ENCODE peak calls at places on chromosomes 7 and 10, in five cellular contexts. L, Z, D, A and O are unnamed samples.
A peak's percentile ranks its signal among the peaks of the same experiment; 100 is the strongest.

GRCh38 chr7:157427811-157428553 is 91.2 kb downstream of the DNAJB6 start:
- DNase-seq in L (peak; percentile 38), Z (peak; percentile 64), A (no peak), D (no peak), O (no peak)

GRCh38 chr7:24668922-24669635 is 88.2 kb downstream of the GSDME start:
- DNase-seq in A (peak; percentile 38), Z (no peak), L (no peak), D (peak; percentile 65), O (no peak)

GRCh38 chr10:123974406-123974805 is 82.8 kb upstream of the CPXM2 start:
- DNase-seq in Z (no peak), L (no peak), D (peak; percentile 99), A (peak; percentile 20), O (no peak)

GRCh38 chr10:103491729-103492364 is 1.7 kb upstream of the NEURL1 start:
- DNase-seq in D (peak; percentile 94), A (peak; percentile 98), Z (no peak), L (no peak), O (no peak)

GRCh38 chr10:75606203-75606779 is 174.9 kb downstream of the LRMDA start:
- DNase-seq in A (no peak), Z (no peak), D (no peak), L (no peak), O (no peak)

GRCh38 chr7:47282790-47283496 is 299.0 kb downstream of the TNS3 start:
- DNase-seq in A (no peak), D (no peak), L (no peak), Z (no peak), O (no peak)

GRCh38 chr7:31373337-31374289 is 33.1 kb upstream of the NEUROD6 start:
- DNase-seq in Z (no peak), L (no peak), D (peak; percentile 43), A (peak; percentile 34), O (no peak)

GRCh38 chr7:138278601-138279000 is 181.5 kb upstream of the TRIM24 start:
- DNase-seq in A (no peak), D (no peak), Z (no peak), L (no peak), O (no peak)

GRCh38 chr7:134290286-134290685 is 26.4 kb downstream of the SLC35B4 start:
- DNase-seq in D (peak; percentile 54), A (peak; percentile 15), Z (no peak), L (no peak), O (no peak)

GRCh38 chr10:79562135-79562756 is 2.0 kb upstream of the SFTPA2 start:
- DNase-seq in Z (peak; percentile 90), A (peak; percentile 54), L (peak; percentile 77), D (peak; percentile 49), O (peak; percentile 55)

GRCh38 chr10:49175587-49176309 is 12.4 kb downstream of the TMEM273 start:
- DNase-seq in D (no peak), L (no peak), A (no peak), Z (no peak), O (no peak)

GRCh38 chr7:36338256-36338655 is 51.4 kb upstream of the ANLN start:
- DNase-seq in D (no peak), Z (no peak), A (no peak), L (no peak), O (no peak)

GRCh38 chr7:50470250-50471163 is 20.4 kb upstream of the FIGNL1 start:
- DNase-seq in D (peak; percentile 16), Z (no peak), A (no peak), L (no peak), O (no peak)

GRCh38 chr7:1748076-1748750 is 78.1 kb downstream of the ELFN1 start:
- DNase-seq in Z (no peak), D (no peak), A (no peak), L (no peak), O (peak; percentile 28)

GRCh38 chr10:46787321-46787615 is 124.0 kb upstream of the PTPN20 start:
- DNase-seq in Z (no peak), D (peak; percentile 71), A (peak; percentile 56), L (no peak), O (no peak)

GRCh38 chr7:105837765-105838241 is 38.6 kb downstream of the ATXN7L1 start:
- DNase-seq in D (no peak), Z (peak; percentile 79), L (peak; percentile 74), A (no peak), O (no peak)

GRCh38 chr7:94352854-94353253 is 41.8 kb upstream of the COL1A2 start:
- DNase-seq in A (no peak), Z (no peak), D (no peak), L (no peak), O (no peak)

GRCh38 chr10:8026349-8027259 is 27.9 kb upstream of the GATA3 start:
- DNase-seq in L (no peak), D (no peak), A (no peak), Z (no peak), O (no peak)

GRCh38 chr10:114779803-114780609 is 41.6 kb upstream of the FHIP2A start:
- DNase-seq in D (peak; percentile 85), Z (no peak), A (peak; percentile 92), L (no peak), O (no peak)

GRCh38 chr7:140541513-140542192 is 62.3 kb upstream of the MKRN1 start:
- DNase-seq in D (peak; percentile 95), L (no peak), A (peak; percentile 96), Z (no peak), O (no peak)

GRCh38 chr10:12512292-12513002 is 163.1 kb downstream of the CAMK1D start:
- DNase-seq in L (no peak), D (no peak), A (no peak), Z (no peak), O (no peak)

GRCh38 chr7:45593121-45593541 is 19.0 kb downstream of the ADCY1 start:
- DNase-seq in D (no peak), Z (no peak), A (no peak), L (no peak), O (no peak)

GRCh38 chr7:10973942-10974716 is 457 bp downstream of the PHF14 start:
- DNase-seq in L (no peak), A (peak; percentile 44), D (peak; percentile 50), Z (no peak), O (no peak)

GRCh38 chr10:71150811-71151210 is 61.6 kb upstream of the UNC5B start:
- DNase-seq in L (no peak), Z (no peak), D (no peak), A (no peak), O (no peak)

GRCh38 chr10:121159670-121160069 is 308.5 kb downstream of the WDR11 start:
- DNase-seq in A (no peak), Z (no peak), L (no peak), D (no peak), O (no peak)

GRCh38 chr10:5551531-5552375 is 27.0 kb downstream of the CALML3 start:
- DNase-seq in A (peak; percentile 47), L (peak; percentile 46), D (no peak), Z (peak; percentile 66), O (peak; percentile 37)

GRCh38 chr10:99681553-99681952 is 22.2 kb downstream of the ENTPD7 start:
- DNase-seq in L (no peak), Z (no peak), D (peak; percentile 93), A (peak; percentile 84), O (no peak)

GRCh38 chr10:132961-133898 is 2.0 kb upstream of the ZMYND11 start:
- DNase-seq in D (peak; percentile 64), A (peak; percentile 74), L (no peak), Z (no peak), O (no peak)

DNA sequence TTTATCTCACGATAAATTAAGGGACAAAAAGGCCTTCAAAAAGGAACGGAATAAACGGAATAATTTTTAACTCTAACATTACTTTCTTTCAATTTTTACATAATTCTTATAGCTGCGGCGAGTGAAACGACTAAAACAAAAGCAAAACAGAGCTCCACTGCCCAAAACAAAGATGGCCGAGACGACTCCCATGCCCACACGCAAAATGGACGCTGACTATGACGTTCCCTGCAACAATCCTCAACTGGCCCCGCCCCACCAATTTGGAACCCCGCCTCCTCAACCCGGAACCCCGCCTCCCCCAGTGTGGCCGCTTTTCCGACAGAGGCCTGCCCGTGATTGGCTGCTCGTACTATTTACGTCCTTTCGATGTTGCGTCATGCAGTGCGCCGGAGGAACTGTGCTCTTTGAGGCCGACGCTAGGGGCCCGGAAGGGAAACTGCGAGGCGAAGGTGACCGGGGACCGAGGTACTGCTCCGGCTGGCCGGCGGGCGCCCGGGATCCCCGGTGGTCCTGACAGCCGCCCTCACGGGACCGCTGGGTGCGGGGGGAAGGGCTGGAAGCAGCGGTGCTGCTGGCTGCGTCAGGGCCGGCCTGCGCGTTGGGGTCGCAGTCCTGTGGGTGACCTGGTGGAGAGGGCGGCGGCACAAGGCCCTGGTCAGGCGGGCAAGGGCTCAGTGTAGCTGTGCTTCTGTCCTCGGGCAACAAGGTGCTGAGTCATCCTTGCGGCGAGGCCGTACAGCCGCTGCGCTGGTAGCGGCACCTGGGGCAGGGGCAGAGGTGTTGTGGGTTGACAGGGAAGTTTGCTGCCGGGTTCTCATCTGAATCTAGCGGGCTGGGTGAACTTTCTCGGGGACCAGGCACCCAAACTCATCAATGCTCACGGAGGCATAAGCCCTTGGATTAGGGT is at the start of gene GHITM:
- DNase-seq in Z (peak; percentile 99), D (peak; percentile 98), L (peak; percentile 99), A (peak; percentile 98), O (peak; percentile 100)
- TF ChIP-seq CTCF in Z (peak; percentile 43), D (peak; percentile 20), L (peak; percentile 43), A (peak; percentile 43), O (peak; percentile 36)

DNA sequence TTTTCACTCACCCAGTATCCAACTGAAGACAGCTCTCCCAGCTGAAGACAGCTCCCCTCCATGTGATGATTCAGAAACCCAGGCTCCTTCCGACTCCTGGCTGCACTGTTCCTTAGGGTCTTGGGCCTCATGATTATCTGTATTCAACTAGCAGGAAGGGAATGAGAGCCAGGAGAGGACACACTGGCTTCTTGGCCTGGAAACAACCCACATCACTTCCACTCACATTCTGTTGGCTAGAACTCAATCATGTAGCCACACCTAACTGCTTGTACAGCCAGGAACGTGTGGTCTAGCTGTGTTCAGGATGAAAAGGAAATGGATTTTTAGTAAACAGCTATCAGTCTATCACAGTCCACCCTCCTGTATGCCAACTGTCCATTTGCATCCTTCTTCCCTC is 30.4 kb upstream of the XPNPEP1 start:
- DNase-seq in Z (no peak), A (no peak), D (peak; percentile 57), L (no peak), O (no peak)
- TF ChIP-seq CTCF in Z (no peak), A (no peak), D (no peak), L (no peak), O (no peak)

GRCh38 chr10:95467162-95467599 is 94.0 kb downstream of the SORBS1 start:
- DNase-seq in D (no peak), Z (peak; percentile 67), L (peak; percentile 54), A (no peak), O (no peak)
- TF ChIP-seq CTCF in D (no peak), Z (peak; percentile 22), L (no peak), A (no peak), O (no peak)

DNA sequence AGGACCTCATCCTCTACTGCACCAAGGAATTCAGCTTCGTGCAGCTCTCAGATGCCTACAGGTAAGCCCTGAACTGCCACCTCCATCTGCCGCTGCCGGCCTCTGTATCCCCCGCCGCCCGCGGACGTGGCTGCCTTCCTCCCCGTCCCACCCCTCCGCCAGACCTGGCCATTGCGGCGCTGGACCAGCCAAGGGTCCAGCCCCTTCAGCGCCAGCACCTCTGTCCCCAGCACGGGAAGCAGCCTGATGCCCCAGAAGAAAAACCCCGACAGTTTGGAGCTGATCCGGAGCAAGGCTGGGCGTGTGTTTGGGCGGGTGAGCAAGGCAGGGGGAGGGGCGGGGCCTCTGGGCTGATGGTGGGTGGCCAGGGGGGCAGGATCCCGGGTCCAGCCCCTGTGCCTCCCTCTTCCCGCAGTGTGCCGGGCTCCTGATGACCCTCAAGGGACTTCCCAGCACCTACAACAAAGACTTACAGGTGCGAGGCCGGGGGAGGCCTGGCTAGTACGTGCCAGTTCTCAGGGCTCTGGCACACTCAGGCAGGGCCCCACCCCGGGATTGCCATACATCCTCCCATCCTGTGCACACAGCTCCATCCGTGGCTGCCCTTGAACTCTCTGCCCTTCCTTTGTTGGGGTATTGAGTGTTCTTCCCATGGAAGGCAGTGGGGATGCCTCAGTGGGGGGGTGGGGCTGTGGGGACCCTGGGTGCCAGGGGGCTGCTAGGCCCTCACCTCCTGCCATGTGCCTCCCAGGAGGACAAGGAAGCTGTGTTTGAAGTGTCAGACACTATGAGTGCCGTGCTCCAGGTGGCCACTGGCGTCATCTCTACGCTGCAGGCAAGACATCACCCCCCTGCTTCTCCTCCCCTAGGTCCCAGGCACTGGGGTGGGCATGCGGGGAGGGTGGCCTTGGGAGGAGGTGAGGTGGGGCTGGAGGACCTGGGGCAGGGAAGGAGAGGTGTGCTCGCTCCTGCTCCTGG is 13.5 kb downstream of the ASL start:
- DNase-seq in Z (no peak), L (no peak), D (no peak), A (no peak), O (no peak)
- TF ChIP-seq CTCF in Z (no peak), L (no peak), D (no peak), A (no peak), O (no peak)